ENCODE peak calls at places on chromosome 21, in six cellular contexts. One of them, this sample, is unnamed.

GRCh38 chr21:41680444-41681335 is 86.2 kb downstream of the RIPK4 start:
- DNase-seq in heart right ventricle: no peak
- DNase-seq in BJ: no peak
- DNase-seq in hepatocyte: no peak
- DNase-seq in neural crest cell: no peak
- DNase-seq in CD8-positive, alpha-beta T cell: no peak
- DNase-seq in this sample: no peak

GRCh38 chr21:21929228-21929627 is 931.0 kb downstream of the NCAM2 start:
- DNase-seq in CD8-positive, alpha-beta T cell: no peak
- DNase-seq in hepatocyte: no peak
- DNase-seq in neural crest cell: no peak
- DNase-seq in BJ: no peak
- DNase-seq in heart right ventricle: no peak
- DNase-seq in this sample: no peak

GRCh38 chr21:42263591-42264131 is 44.7 kb downstream of the ABCG1 start:
- DNase-seq in CD8-positive, alpha-beta T cell: no peak
- DNase-seq in heart right ventricle: peak
- DNase-seq in hepatocyte: peak
- DNase-seq in BJ: no peak
- DNase-seq in neural crest cell: no peak
- DNase-seq in this sample: no peak

GRCh38 chr21:35275776-35276175 is 226.7 kb upstream of the RUNX1 start:
- DNase-seq in hepatocyte: no peak
- DNase-seq in heart right ventricle: no peak
- DNase-seq in BJ: no peak
- DNase-seq in neural crest cell: no peak
- DNase-seq in CD8-positive, alpha-beta T cell: no peak
- DNase-seq in this sample: no peak

GRCh38 chr21:20739421-20739820 is 258.8 kb upstream of the NCAM2 start:
- DNase-seq in neural crest cell: no peak
- DNase-seq in hepatocyte: no peak
- DNase-seq in CD8-positive, alpha-beta T cell: no peak
- DNase-seq in heart right ventricle: no peak
- DNase-seq in BJ: no peak
- DNase-seq in this sample: no peak

GRCh38 chr21:30340714-30341573 is 3.5 kb upstream of the KRTAP27-1 start:
- DNase-seq in hepatocyte: peak
- DNase-seq in BJ: no peak
- DNase-seq in neural crest cell: peak
- DNase-seq in heart right ventricle: no peak
- DNase-seq in CD8-positive, alpha-beta T cell: no peak
- DNase-seq in this sample: no peak

GRCh38 chr21:18289876-18290275 is 45.2 kb downstream of the CHODL start:
- DNase-seq in CD8-positive, alpha-beta T cell: no peak
- DNase-seq in heart right ventricle: no peak
- DNase-seq in hepatocyte: no peak
- DNase-seq in neural crest cell: no peak
- DNase-seq in BJ: no peak
- DNase-seq in this sample: no peak

GRCh38 chr21:41932191-41932575 is 21.6 kb downstream of the C2CD2 start:
- DNase-seq in BJ: peak
- DNase-seq in CD8-positive, alpha-beta T cell: no peak
- DNase-seq in neural crest cell: no peak
- DNase-seq in hepatocyte: peak
- DNase-seq in heart right ventricle: no peak
- DNase-seq in this sample: no peak

GRCh38 chr21:37268186-37268503 is 1.0 kb upstream of the VPS26C start:
- DNase-seq in CD8-positive, alpha-beta T cell: no peak
- DNase-seq in heart right ventricle: no peak
- DNase-seq in neural crest cell: no peak
- DNase-seq in hepatocyte: no peak
- DNase-seq in BJ: no peak
- DNase-seq in this sample: no peak

GRCh38 chr21:42533306-42533962 is 19.8 kb downstream of the SLC37A1 start:
- DNase-seq in heart right ventricle: no peak
- DNase-seq in BJ: no peak
- DNase-seq in hepatocyte: no peak
- DNase-seq in neural crest cell: no peak
- DNase-seq in CD8-positive, alpha-beta T cell: no peak
- DNase-seq in this sample: no peak

GRCh38 chr21:41570791-41571355 is 62.9 kb upstream of the TMPRSS2 start:
- DNase-seq in hepatocyte: no peak
- DNase-seq in CD8-positive, alpha-beta T cell: no peak
- DNase-seq in heart right ventricle: no peak
- DNase-seq in BJ: no peak
- DNase-seq in neural crest cell: no peak
- DNase-seq in this sample: no peak

GRCh38 chr21:42258885-42259407 is 40.0 kb downstream of the ABCG1 start:
- DNase-seq in hepatocyte: no peak
- DNase-seq in CD8-positive, alpha-beta T cell: no peak
- DNase-seq in BJ: no peak
- DNase-seq in heart right ventricle: peak
- DNase-seq in neural crest cell: no peak
- DNase-seq in this sample: no peak

GRCh38 chr21:32844653-32845443 is 73.3 kb upstream of the PAXBP1 start:
- DNase-seq in BJ: peak
- DNase-seq in neural crest cell: no peak
- DNase-seq in hepatocyte: peak
- DNase-seq in CD8-positive, alpha-beta T cell: no peak
- DNase-seq in heart right ventricle: no peak
- DNase-seq in this sample: no peak

GRCh38 chr21:37862536-37862935 is 53.7 kb downstream of the KCNJ6 start:
- DNase-seq in hepatocyte: peak
- DNase-seq in neural crest cell: no peak
- DNase-seq in BJ: no peak
- DNase-seq in heart right ventricle: no peak
- DNase-seq in CD8-positive, alpha-beta T cell: no peak
- DNase-seq in this sample: no peak

GRCh38 chr21:42633858-42634257 is 19.6 kb upstream of the PDE9A start:
- DNase-seq in hepatocyte: no peak
- DNase-seq in neural crest cell: no peak
- DNase-seq in BJ: no peak
- DNase-seq in heart right ventricle: no peak
- DNase-seq in CD8-positive, alpha-beta T cell: no peak
- DNase-seq in this sample: no peak

GRCh38 chr21:34871026-34871908 is 177.8 kb downstream of the RUNX1 start:
- DNase-seq in hepatocyte: no peak
- DNase-seq in heart right ventricle: no peak
- DNase-seq in neural crest cell: no peak
- DNase-seq in CD8-positive, alpha-beta T cell: no peak
- DNase-seq in BJ: no peak
- DNase-seq in this sample: no peak

GRCh38 chr21:31260790-31261189 is 83.3 kb downstream of the TIAM1 start:
- DNase-seq in BJ: no peak
- DNase-seq in heart right ventricle: no peak
- DNase-seq in neural crest cell: no peak
- DNase-seq in hepatocyte: no peak
- DNase-seq in CD8-positive, alpha-beta T cell: no peak
- DNase-seq in this sample: no peak

GRCh38 chr21:40707271-40707670 is 139.7 kb downstream of the DSCAM start:
- DNase-seq in heart right ventricle: no peak
- DNase-seq in BJ: no peak
- DNase-seq in neural crest cell: no peak
- DNase-seq in CD8-positive, alpha-beta T cell: no peak
- DNase-seq in hepatocyte: no peak
- DNase-seq in this sample: no peak

GRCh38 chr21:34510148-34511142 is 1.6 kb downstream of the KCNE1 start:
- DNase-seq in hepatocyte: peak
- DNase-seq in neural crest cell: peak
- DNase-seq in BJ: no peak
- DNase-seq in CD8-positive, alpha-beta T cell: no peak
- DNase-seq in heart right ventricle: peak
- DNase-seq in this sample: no peak

GRCh38 chr21:23804866-23805265 is 1802.4 kb downstream of the MRPL39 start:
- DNase-seq in neural crest cell: no peak
- DNase-seq in hepatocyte: no peak
- DNase-seq in BJ: no peak
- DNase-seq in CD8-positive, alpha-beta T cell: no peak
- DNase-seq in heart right ventricle: no peak
- DNase-seq in this sample: no peak

GRCh38 chr21:37546949-37547614 is 180.5 kb downstream of the DYRK1A start:
- DNase-seq in hepatocyte: no peak
- DNase-seq in neural crest cell: no peak
- DNase-seq in CD8-positive, alpha-beta T cell: no peak
- DNase-seq in heart right ventricle: no peak
- DNase-seq in BJ: peak
- DNase-seq in this sample: no peak

GRCh38 chr21:42219606-42220137 is 732 bp downstream of the ABCG1 start:
- DNase-seq in neural crest cell: no peak
- DNase-seq in CD8-positive, alpha-beta T cell: no peak
- DNase-seq in hepatocyte: peak
- DNase-seq in BJ: no peak
- DNase-seq in heart right ventricle: peak
- DNase-seq in this sample: no peak

GRCh38 chr21:38598413-38598812 is 100.1 kb upstream of the ERG start:
- DNase-seq in hepatocyte: no peak
- DNase-seq in BJ: no peak
- DNase-seq in heart right ventricle: no peak
- DNase-seq in CD8-positive, alpha-beta T cell: no peak
- DNase-seq in neural crest cell: no peak
- DNase-seq in this sample: no peak

GRCh38 chr21:8989883-8990325 is 1531.5 kb upstream of the TPTE start:
- DNase-seq in neural crest cell: no peak
- DNase-seq in BJ: no peak
- DNase-seq in heart right ventricle: no peak
- DNase-seq in hepatocyte: no peak
- DNase-seq in CD8-positive, alpha-beta T cell: no peak
- DNase-seq in this sample: no peak

GRCh38 chr21:33251119-33251518 is 15.0 kb upstream of the IL10RB start:
- DNase-seq in hepatocyte: no peak
- DNase-seq in heart right ventricle: no peak
- DNase-seq in neural crest cell: no peak
- DNase-seq in BJ: no peak
- DNase-seq in CD8-positive, alpha-beta T cell: no peak
- DNase-seq in this sample: no peak

GRCh38 chr21:29725025-29725736 is 214.6 kb downstream of the GRIK1 start:
- DNase-seq in heart right ventricle: no peak
- DNase-seq in CD8-positive, alpha-beta T cell: no peak
- DNase-seq in BJ: no peak
- DNase-seq in neural crest cell: no peak
- DNase-seq in hepatocyte: peak
- DNase-seq in this sample: no peak

GRCh38 chr21:33541756-33542639 is at the start of gene GART:
- DNase-seq in BJ: no peak
- DNase-seq in heart right ventricle: peak
- DNase-seq in hepatocyte: peak
- DNase-seq in neural crest cell: peak
- DNase-seq in CD8-positive, alpha-beta T cell: peak
- DNase-seq in this sample: peak

DNA sequence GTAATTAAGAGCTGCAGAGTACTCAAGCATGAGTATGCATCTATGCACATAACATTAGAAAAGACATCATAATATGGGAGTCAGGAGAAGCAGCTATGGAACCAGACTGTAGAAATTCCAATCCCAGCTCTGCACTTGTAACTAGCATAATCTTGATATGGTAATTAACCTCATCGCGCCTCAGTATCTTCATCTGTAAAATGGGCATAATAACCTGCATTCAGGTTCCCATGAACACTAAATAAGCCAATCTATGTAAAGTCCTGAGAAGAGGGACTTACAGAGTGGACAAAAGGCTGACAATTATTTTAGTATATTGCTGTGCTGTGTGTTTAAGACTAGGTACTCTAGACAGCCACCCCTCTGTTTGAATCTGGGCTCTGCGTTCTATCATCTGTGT is 318.9 kb upstream of the USP25 start:
- DNase-seq in heart right ventricle: no peak
- DNase-seq in hepatocyte: no peak
- DNase-seq in BJ: no peak
- DNase-seq in neural crest cell: no peak
- DNase-seq in CD8-positive, alpha-beta T cell: no peak
- DNase-seq in this sample: no peak
- TF ChIP-seq CTCF in heart right ventricle: no peak
- TF ChIP-seq CTCF in hepatocyte: no peak
- TF ChIP-seq CTCF in BJ: no peak
- TF ChIP-seq CTCF in neural crest cell: no peak
- TF ChIP-seq CTCF in CD8-positive, alpha-beta T cell: no peak
- TF ChIP-seq CTCF in this sample: no peak

GRCh38 chr21:44838038-44838895 is 20.4 kb upstream of the SUMO3 start:
- DNase-seq in heart right ventricle: no peak
- DNase-seq in hepatocyte: no peak
- DNase-seq in BJ: no peak
- DNase-seq in neural crest cell: no peak
- DNase-seq in CD8-positive, alpha-beta T cell: no peak
- DNase-seq in this sample: no peak
- TF ChIP-seq CTCF in heart right ventricle: no peak
- TF ChIP-seq CTCF in hepatocyte: no peak
- TF ChIP-seq CTCF in BJ: no peak
- TF ChIP-seq CTCF in neural crest cell: no peak
- TF ChIP-seq CTCF in CD8-positive, alpha-beta T cell: no peak
- TF ChIP-seq CTCF in this sample: no peak

DNA sequence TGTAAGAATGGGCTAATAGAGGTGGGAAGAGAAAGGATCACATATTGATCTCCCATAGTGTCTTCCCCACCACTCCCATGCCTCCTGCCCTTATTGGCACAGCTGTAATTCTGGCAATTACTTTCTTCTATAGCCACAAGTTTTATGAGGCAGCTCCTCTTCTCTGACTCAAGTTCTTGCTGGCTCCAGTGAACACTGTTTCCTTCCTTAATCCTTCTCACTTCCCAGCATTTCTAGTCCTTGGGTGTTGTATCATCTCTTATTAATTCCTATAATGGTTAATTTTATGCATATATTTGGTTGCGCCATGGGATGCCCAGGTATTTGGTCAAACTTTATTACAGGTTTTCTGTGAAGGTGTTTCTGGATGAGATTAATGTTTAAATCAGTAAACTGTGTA is 103.3 kb downstream of the MRPL39 start:
- DNase-seq in heart right ventricle: no peak
- DNase-seq in hepatocyte: no peak
- DNase-seq in BJ: no peak
- DNase-seq in CD8-positive, alpha-beta T cell: no peak
- DNase-seq in neural crest cell: no peak
- DNase-seq in this sample: no peak
- TF ChIP-seq CTCF in heart right ventricle: no peak
- TF ChIP-seq CTCF in hepatocyte: no peak
- TF ChIP-seq CTCF in BJ: no peak
- TF ChIP-seq CTCF in CD8-positive, alpha-beta T cell: no peak
- TF ChIP-seq CTCF in neural crest cell: no peak
- TF ChIP-seq CTCF in this sample: no peak

GRCh38 chr21:45929477-45929876 is 52.1 kb upstream of the COL6A1 start:
- DNase-seq in BJ: no peak
- DNase-seq in CD8-positive, alpha-beta T cell: no peak
- DNase-seq in heart right ventricle: no peak
- DNase-seq in hepatocyte: no peak
- DNase-seq in neural crest cell: no peak
- DNase-seq in this sample: no peak

GRCh38 chr21:45923146-45923545 is 58.4 kb upstream of the COL6A1 start:
- DNase-seq in hepatocyte: peak
- DNase-seq in neural crest cell: peak
- DNase-seq in BJ: peak
- DNase-seq in CD8-positive, alpha-beta T cell: peak
- DNase-seq in heart right ventricle: peak
- DNase-seq in this sample: no peak

GRCh38 chr21:45927032-45927431 is 54.5 kb upstream of the COL6A1 start:
- DNase-seq in CD8-positive, alpha-beta T cell: no peak
- DNase-seq in BJ: no peak
- DNase-seq in neural crest cell: no peak
- DNase-seq in hepatocyte: no peak
- DNase-seq in heart right ventricle: no peak
- DNase-seq in this sample: no peak

GRCh38 chr21:45927851-45928850 is 53.4 kb upstream of the COL6A1 start:
- DNase-seq in heart right ventricle: no peak
- DNase-seq in BJ: no peak
- DNase-seq in hepatocyte: no peak
- DNase-seq in CD8-positive, alpha-beta T cell: no peak
- DNase-seq in neural crest cell: no peak
- DNase-seq in this sample: no peak

GRCh38 chr21:45926281-45926680 is 55.3 kb upstream of the COL6A1 start:
- DNase-seq in BJ: no peak
- DNase-seq in heart right ventricle: no peak
- DNase-seq in neural crest cell: no peak
- DNase-seq in hepatocyte: no peak
- DNase-seq in CD8-positive, alpha-beta T cell: no peak
- DNase-seq in this sample: no peak
- TF ChIP-seq CTCF in BJ: no peak
- TF ChIP-seq CTCF in heart right ventricle: peak
- TF ChIP-seq CTCF in neural crest cell: no peak
- TF ChIP-seq CTCF in hepatocyte: peak
- TF ChIP-seq CTCF in CD8-positive, alpha-beta T cell: no peak
- TF ChIP-seq CTCF in this sample: no peak

This sample was measured in mesothelial cell of epicardium.